ENCODE peak calls at places on chromosomes 4 and X, in seven cellular contexts. E, S, Y, R, U, N and V are unnamed samples. For H3K27me3 and H3K9me3, the result is how much of the 10 kb centered on the place peaks cover.

GRCh38 chrX:22577181-22577580 is 304.5 kb downstream of the CBLL2 start:
- DNase-seq in R (no peak), N (no peak), S (peak), Y (no peak), E (no peak), U (no peak), V (no peak)

GRCh38 chr4:18404642-18405041 is 383.1 kb upstream of the LCORL start:
- DNase-seq in N (no peak), R (no peak), S (no peak), U (no peak), E (no peak), Y (no peak), V (no peak)

GRCh38 chr4:139794158-139794954 is 128.7 kb downstream of the MGST2 start:
- DNase-seq in Y (no peak), S (peak), E (no peak), U (no peak), R (no peak), N (no peak), V (no peak)

GRCh38 chrX:6226053-6226645 is 2.5 kb downstream of the NLGN4X start:
- DNase-seq in Y (no peak), N (peak), S (peak), E (no peak), U (no peak), R (no peak), V (no peak)

GRCh38 chrX:11049976-11050375 is 61.2 kb upstream of the HCCS start:
- DNase-seq in N (no peak), Y (no peak), U (no peak), S (no peak), R (no peak), E (no peak), V (no peak)

GRCh38 chrX:93177930-93178329 is 495.4 kb downstream of the NAP1L3 start:
- DNase-seq in R (no peak), U (no peak), Y (no peak), S (no peak), N (no peak), E (no peak), V (no peak)

GRCh38 chr4:177349191-177349590 is 39.5 kb downstream of the NEIL3 start:
- DNase-seq in N (no peak), Y (no peak), S (no peak), E (no peak), U (no peak), R (no peak), V (no peak)

GRCh38 chrX:70264784-70265183 is 3.4 kb upstream of the ARR3 start:
- DNase-seq in U (no peak), R (no peak), E (no peak), N (no peak), S (no peak), Y (no peak), V (no peak)

GRCh38 chr4:89146196-89146595 is 34.9 kb downstream of the TIGD2 start:
- DNase-seq in Y (no peak), N (no peak), U (no peak), S (no peak), E (no peak), R (no peak), V (no peak)

GRCh38 chrX:44178271-44178670 is 165.2 kb downstream of the EFHC2 start:
- DNase-seq in N (no peak), S (no peak), Y (no peak), U (no peak), E (no peak), R (no peak), V (no peak)

GRCh38 chr4:185779520-185779919 is 32.5 kb downstream of the SORBS2 start:
- DNase-seq in R (no peak), Y (no peak), N (no peak), S (peak), U (no peak), E (no peak), V (no peak)

GRCh38 chr4:92303621-92304027 is at the start of gene GRID2:
- DNase-seq in Y (no peak), S (peak), R (no peak), E (peak), U (no peak), N (no peak), V (no peak)

GRCh38 chr4:150501019-150501727 is 80.8 kb upstream of the MAB21L2 start:
- DNase-seq in R (no peak), Y (no peak), U (no peak), E (no peak), S (peak), N (no peak), V (no peak)

GRCh38 chr4:13294961-13295605 is 189.1 kb downstream of the RAB28 start:
- DNase-seq in U (no peak), N (no peak), Y (no peak), S (peak), E (no peak), R (no peak), V (no peak)

GRCh38 chr4:13302876-13303275 is 181.3 kb downstream of the RAB28 start:
- DNase-seq in E (no peak), Y (no peak), U (no peak), R (no peak), S (no peak), N (no peak), V (no peak)

GRCh38 chr4:13299343-13299742 is 184.8 kb downstream of the RAB28 start:
- DNase-seq in S (no peak), Y (no peak), E (no peak), U (no peak), R (no peak), N (no peak), V (no peak)

GRCh38 chr4:13298655-13299054 is 185.5 kb downstream of the RAB28 start:
- DNase-seq in S (no peak), R (no peak), Y (peak), U (no peak), E (no peak), N (no peak), V (no peak)
- TF ChIP-seq CTCF in S (no peak), R (no peak), Y (no peak), U (no peak), E (no peak), N (no peak), V (no peak)

GRCh38 chr4:8761824-8762205 is 109.8 kb downstream of the HMX1 start:
- DNase-seq in R (no peak), S (no peak), Y (no peak), N (peak), E (peak), U (no peak), V (no peak)

GRCh38 chr4:8762356-8762755 is 109.3 kb downstream of the HMX1 start:
- DNase-seq in Y (no peak), E (peak), N (peak), S (no peak), R (no peak), U (no peak), V (no peak)

GRCh38 chr4:8763966-8764901 is 107.4 kb downstream of the HMX1 start:
- DNase-seq in E (peak), Y (no peak), S (no peak), N (peak), R (no peak), U (no peak), V (no peak)

GRCh38 chr4:8761167-8761823 is 110.3 kb downstream of the HMX1 start:
- DNase-seq in S (no peak), N (peak), E (peak), U (no peak), R (no peak), Y (no peak), V (no peak)

DNA sequence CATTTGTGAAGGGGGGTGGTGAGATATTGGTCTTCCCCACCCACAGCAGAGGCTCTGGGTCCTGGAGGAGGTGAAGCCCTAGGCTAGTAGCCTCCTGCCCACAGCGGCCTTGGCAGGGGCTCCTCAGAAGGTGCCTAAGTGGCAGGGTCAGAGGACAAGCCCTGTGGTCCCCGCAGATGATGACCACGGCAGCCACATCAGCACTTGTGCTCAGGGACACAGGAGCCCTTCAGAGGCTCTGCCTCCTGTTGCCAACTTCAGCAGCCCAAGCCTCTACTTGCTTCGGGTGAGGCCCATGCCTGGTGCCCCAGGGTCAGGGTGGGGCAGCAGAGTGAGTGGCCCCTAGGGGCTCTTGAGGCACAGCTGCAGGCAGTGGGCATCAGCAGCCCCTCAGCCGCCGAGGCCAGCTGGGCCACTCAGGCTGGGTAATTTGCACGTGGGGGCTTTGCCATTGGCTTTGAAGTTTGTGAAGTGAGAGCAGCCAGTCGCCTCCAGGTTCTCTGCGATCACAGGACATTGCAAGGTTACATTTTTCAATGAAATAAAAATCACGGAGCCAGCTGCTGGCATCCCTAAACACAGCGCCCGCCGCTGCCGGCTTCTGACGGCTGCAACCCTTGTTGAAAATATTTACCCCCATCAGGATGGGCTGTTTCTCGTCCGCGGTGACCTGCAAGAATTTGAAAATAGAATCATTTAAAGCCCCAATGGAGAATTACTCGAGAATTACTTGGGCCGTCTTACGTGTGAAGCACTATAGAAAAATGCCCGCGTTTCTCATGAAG is 108.5 kb downstream of the HMX1 start:
- DNase-seq in Y (no peak), S (no peak), U (no peak), E (peak), N (peak), R (no peak), V (no peak)
- H3K27me3 ChIP-seq in Y (under half), S (under half), U (under half), E (under half), N (under half), R (under half), V (under half)

GRCh38 chrX:55196688-55197087 is 23.5 kb upstream of the PAGE5 start:
- DNase-seq in E (no peak), S (no peak), N (no peak), R (no peak), Y (no peak), U (no peak), V (no peak)
- H3K9me3 ChIP-seq in E (under half), S (under half), N (under half), R (under half), Y (under half), U (under half), V (under half)

GRCh38 chrX:154072192-154072591 is 25.3 kb downstream of the MECP2 start:
- DNase-seq in U (no peak), Y (no peak), S (no peak), R (no peak), E (no peak), N (no peak), V (no peak)
- TF ChIP-seq CTCF in U (no peak), Y (no peak), S (no peak), R (no peak), E (no peak), N (no peak), V (no peak)

GRCh38 chr4:26804876-26805275 is 55.8 kb upstream of the STIM2 start:
- DNase-seq in E (no peak), U (no peak), R (no peak), Y (no peak), S (no peak), N (no peak), V (no peak)
- H3K27me3 ChIP-seq in E (under half), U (under half), R (under half), Y (under half), S (under half), N (under half), V (under half)

DNA sequence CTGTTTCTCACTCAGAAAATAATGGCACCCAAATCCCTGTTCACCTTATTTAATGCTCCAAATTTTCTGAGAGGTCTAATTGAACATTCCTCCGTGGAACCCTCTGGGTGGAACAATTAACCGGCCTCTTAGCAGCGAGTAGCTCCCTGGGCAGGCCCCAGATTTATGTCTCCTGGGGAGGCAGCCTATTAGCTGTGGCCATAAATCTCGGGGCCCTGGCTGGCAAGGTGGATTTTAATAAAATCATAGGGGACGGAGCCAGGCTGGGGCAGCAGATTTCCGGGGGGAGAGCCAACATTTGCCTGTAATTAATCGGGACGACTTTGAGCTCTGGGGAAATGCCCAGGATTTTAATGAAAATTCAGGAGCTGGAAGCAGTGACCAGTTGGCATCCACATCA is 49.1 kb upstream of the MSX1 start:
- DNase-seq in R (no peak), N (no peak), E (no peak), U (no peak), Y (no peak), S (no peak), V (no peak)
- H3K9me3 ChIP-seq in R (under half), N (under half), E (under half), U (under half), Y (under half), S (under half), V (under half)

DNA sequence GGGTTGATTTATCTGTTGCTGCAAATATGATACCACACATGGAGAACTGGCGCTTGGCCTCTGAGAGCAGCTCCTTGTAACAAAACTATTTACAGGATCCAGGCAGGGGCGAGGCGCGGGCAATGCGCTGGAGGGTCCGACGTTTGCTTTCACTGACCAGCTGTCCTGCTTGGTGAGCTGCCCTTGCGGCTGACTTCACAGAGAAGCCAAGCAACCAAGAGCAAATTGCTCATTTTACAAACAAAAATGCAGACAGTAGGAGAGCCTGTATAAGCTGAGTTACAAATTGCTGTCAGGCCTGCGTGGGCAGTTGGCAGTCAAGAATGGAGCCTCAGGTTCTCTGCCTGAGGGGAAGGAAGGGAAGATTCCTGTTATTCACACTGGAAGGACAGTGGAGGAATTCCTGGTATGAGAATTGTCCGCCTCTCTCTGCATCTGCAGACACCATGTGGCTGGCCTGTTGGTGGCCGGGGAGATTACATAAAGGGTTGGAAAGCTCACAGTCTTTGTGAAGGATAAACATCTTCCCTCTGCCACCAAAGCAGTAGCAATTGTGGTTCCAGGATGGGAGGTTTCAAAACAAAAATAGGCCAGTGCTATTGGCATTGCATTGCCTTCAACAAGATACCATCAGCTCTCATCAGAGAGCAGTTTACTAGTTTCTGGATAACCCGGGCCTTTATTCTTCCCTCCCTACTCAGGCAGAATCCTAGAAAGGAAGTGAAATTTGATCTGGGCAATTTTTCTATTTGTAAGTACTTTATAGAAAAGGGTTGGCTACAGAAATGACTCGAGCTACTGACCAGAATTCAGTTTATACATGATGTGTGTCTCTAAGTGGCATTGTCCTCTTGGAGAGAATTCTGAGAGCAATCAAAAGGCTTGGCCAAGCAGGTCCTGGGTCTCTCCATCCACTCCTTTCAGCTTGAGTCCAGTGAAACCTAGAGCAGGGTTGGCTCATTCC is 192.4 kb upstream of the LEF1 start:
- DNase-seq in Y (no peak), U (no peak), S (peak), R (no peak), E (no peak), N (no peak), V (no peak)
- TF ChIP-seq CTCF in Y (no peak), U (no peak), S (no peak), R (no peak), E (no peak), N (no peak), V (no peak)

GRCh38 chrX:115053223-115053622 is 35.8 kb upstream of the IL13RA2 start:
- DNase-seq in E (no peak), U (no peak), N (no peak), S (no peak), Y (no peak), R (no peak), V (no peak)
- H3K27me3 ChIP-seq in E (under half), U (under half), N (under half), S (under half), Y (under half), R (under half), V (under half)